ENCODE peak calls at places on chromosomes 6 and 20, in eight cellular contexts. V, Z, M, X, N, K, H and Q are unnamed samples.

GRCh38 chr6:137036566-137037300 is 8.0 kb downstream of the IL20RA start:
- DNase-seq in V (no peak), Z (no peak), M (no peak), X (peak; percentile 30), N (no peak), K (no peak), H (no peak), Q (no peak)

GRCh38 chr6:41426888-41427641 is 91.7 kb downstream of the NCR2 start:
- DNase-seq in V (no peak), Z (no peak), M (no peak), X (no peak), N (no peak), K (no peak), H (no peak), Q (no peak)

GRCh38 chr6:90068835-90069478 is 174.7 kb downstream of the GJA10 start:
- DNase-seq in V (no peak), Z (no peak), M (no peak), X (no peak), N (no peak), K (no peak), H (no peak), Q (no peak)

GRCh38 chr6:45922728-45923351 is 92.8 kb downstream of the CLIC5 start:
- DNase-seq in V (peak; percentile 39), Z (peak; percentile 65), M (peak; percentile 66), X (peak; percentile 29), N (peak; percentile 31), K (peak; percentile 70), H (peak; percentile 54), Q (no peak)

GRCh38 chr6:21808045-21808470 is 214.5 kb downstream of the SOX4 start:
- DNase-seq in V (no peak), Z (peak; percentile 47), M (no peak), X (peak; percentile 40), N (no peak), K (peak; percentile 46), H (peak; percentile 30), Q (peak; percentile 8)

GRCh38 chr6:84432616-84433015 is 205.2 kb upstream of the CEP162 start:
- DNase-seq in V (no peak), Z (no peak), M (no peak), X (no peak), N (no peak), K (no peak), H (no peak), Q (no peak)

GRCh38 chr6:55199239-55199638 is 24.9 kb downstream of the HCRTR2 start:
- DNase-seq in V (no peak), Z (no peak), M (no peak), X (no peak), N (no peak), K (no peak), H (no peak), Q (no peak)

GRCh38 chr20:18857640-18858039 is 44.1 kb downstream of the SCP2D1 start:
- DNase-seq in V (no peak), Z (no peak), M (no peak), X (peak; percentile 68), N (no peak), K (no peak), H (no peak), Q (no peak)

GRCh38 chr20:59743767-59744485 is 139.6 kb downstream of the PHACTR3 start:
- DNase-seq in V (peak; percentile 3), Z (no peak), M (no peak), X (no peak), N (no peak), K (no peak), H (no peak), Q (no peak)

GRCh38 chr6:19210849-19211590 is 626.1 kb upstream of the ID4 start:
- DNase-seq in V (peak; percentile 47), Z (no peak), M (no peak), X (no peak), N (peak; percentile 56), K (no peak), H (peak; percentile 13), Q (no peak)

GRCh38 chr6:125357515-125358256 is 55.9 kb upstream of the HDDC2 start:
- DNase-seq in V (no peak), Z (no peak), M (no peak), X (no peak), N (no peak), K (no peak), H (peak; percentile 48), Q (no peak)

GRCh38 chr20:41436679-41437078 is 70.1 kb upstream of the EMILIN3 start:
- DNase-seq in V (no peak), Z (no peak), M (no peak), X (peak; percentile 37), N (no peak), K (no peak), H (no peak), Q (no peak)

GRCh38 chr20:52054123-52054522 is 137.5 kb downstream of the ZFP64 start:
- DNase-seq in V (no peak), Z (no peak), M (no peak), X (no peak), N (no peak), K (no peak), H (no peak), Q (no peak)

GRCh38 chr6:91704531-91704930 is 1117.7 kb upstream of the MAP3K7 start:
- DNase-seq in V (no peak), Z (no peak), M (no peak), X (peak; percentile 53), N (no peak), K (no peak), H (no peak), Q (no peak)

GRCh38 chr6:110815260-110816109 is at the start of gene CDK19:
- DNase-seq in V (peak; percentile 99), Z (peak; percentile 96), M (peak; percentile 99), X (peak; percentile 99), N (peak; percentile 93), K (peak; percentile 97), H (peak; percentile 98), Q (peak; percentile 95)

GRCh38 chr6:2942916-2943563 is 28.3 kb downstream of the SERPINB6 start:
- DNase-seq in V (peak; percentile 62), Z (no peak), M (peak; percentile 13), X (no peak), N (no peak), K (no peak), H (no peak), Q (no peak)
- H3K4me1 ChIP-seq in V (peaks cover 80% of the 10 kb centered on the region), Z (no peaks in the 10 kb centered on the region), M (peaks cover 4% of the 10 kb centered on the region), X (no peaks in the 10 kb centered on the region), N (no peaks in the 10 kb centered on the region), K (no peaks in the 10 kb centered on the region), H (peaks cover 61% of the 10 kb centered on the region), Q (no peaks in the 10 kb centered on the region)

DNA sequence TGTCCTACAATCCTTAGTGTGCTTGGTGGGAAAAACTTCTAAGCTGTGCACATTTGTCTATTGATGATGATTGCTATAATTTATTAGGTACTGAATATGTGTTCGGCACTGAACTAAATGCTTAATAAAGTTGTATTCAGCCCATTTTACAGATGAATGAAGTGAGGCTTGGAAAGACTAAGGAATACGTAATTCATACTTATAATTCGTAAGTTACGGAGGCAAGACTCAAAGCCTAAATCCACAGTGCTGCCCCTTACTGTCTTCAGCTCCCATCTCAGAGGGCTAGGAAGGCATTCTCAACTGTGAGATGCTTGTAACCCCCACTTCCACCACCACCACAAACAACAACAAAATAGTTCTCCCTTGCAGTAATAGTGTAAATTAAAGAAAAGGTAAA is 171.3 kb downstream of the HS3ST5 start:
- DNase-seq in V (no peak), Z (no peak), M (no peak), X (no peak), N (no peak), K (no peak), H (no peak), Q (no peak)
- H3K4me1 ChIP-seq in V (no peaks in the 10 kb centered on the region), Z (no peaks in the 10 kb centered on the region), M (no peaks in the 10 kb centered on the region), X (no peaks in the 10 kb centered on the region), N (no peaks in the 10 kb centered on the region), K (no peaks in the 10 kb centered on the region), H (no peaks in the 10 kb centered on the region), Q (peaks cover 3% of the 10 kb centered on the region)

DNA sequence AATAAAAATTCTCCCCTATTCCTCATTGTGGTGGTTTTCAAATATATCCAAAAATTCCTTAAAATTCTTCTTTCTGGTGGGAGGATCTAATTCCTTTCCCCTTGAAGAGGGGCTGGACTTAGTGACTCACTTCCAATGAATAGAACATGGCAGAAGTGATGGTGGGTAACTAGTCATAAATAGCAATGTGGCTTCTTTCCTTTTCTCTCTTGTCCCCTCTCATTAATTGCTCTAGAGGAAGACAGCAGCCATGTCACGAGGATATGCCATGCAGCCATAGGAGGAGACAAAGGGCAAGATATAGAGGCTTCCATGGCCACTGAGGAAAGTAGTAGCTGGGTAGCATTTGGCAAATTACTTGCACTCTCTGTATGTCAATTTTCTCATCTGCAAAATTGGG is 5.9 kb downstream of the VNN2 start:
- DNase-seq in V (no peak), Z (no peak), M (no peak), X (no peak), N (no peak), K (no peak), H (no peak), Q (no peak)
- H3K4me1 ChIP-seq in V (peaks cover 23% of the 10 kb centered on the region), Z (no peaks in the 10 kb centered on the region), M (no peaks in the 10 kb centered on the region), X (no peaks in the 10 kb centered on the region), N (no peaks in the 10 kb centered on the region), K (no peaks in the 10 kb centered on the region), H (no peaks in the 10 kb centered on the region), Q (no peaks in the 10 kb centered on the region)

GRCh38 chr20:49682798-49683197 is 30.9 kb downstream of the B4GALT5 start:
- DNase-seq in V (no peak), Z (no peak), M (no peak), X (no peak), N (no peak), K (no peak), H (no peak), Q (no peak)

GRCh38 chr20:49687595-49688567 is 25.8 kb downstream of the B4GALT5 start:
- DNase-seq in V (no peak), Z (no peak), M (no peak), X (no peak), N (no peak), K (no peak), H (no peak), Q (no peak)

GRCh38 chr20:49685809-49686208 is 27.9 kb downstream of the B4GALT5 start:
- DNase-seq in V (no peak), Z (no peak), M (no peak), X (no peak), N (no peak), K (no peak), H (no peak), Q (no peak)

GRCh38 chr20:49684335-49684997 is 29.2 kb downstream of the B4GALT5 start:
- DNase-seq in V (no peak), Z (no peak), M (peak; percentile 37), X (no peak), N (no peak), K (no peak), H (no peak), Q (no peak)

GRCh38 chr20:49685161-49685601 is 28.5 kb downstream of the B4GALT5 start:
- DNase-seq in V (no peak), Z (no peak), M (no peak), X (no peak), N (no peak), K (peak; percentile 36), H (no peak), Q (no peak)
- H3K4me1 ChIP-seq in V (peaks cover 45% of the 10 kb centered on the region), Z (peaks cover 9% of the 10 kb centered on the region), M (peaks cover 28% of the 10 kb centered on the region), X (peaks cover 16% of the 10 kb centered on the region), N (peaks cover 3% of the 10 kb centered on the region), K (peaks cover 6% of the 10 kb centered on the region), H (peaks cover 58% of the 10 kb centered on the region), Q (peaks cover 66% of the 10 kb centered on the region)